ENCODE peak calls at places on chromosome 19, in nine cellular contexts. One of them, this sample, is unnamed.

GRCh38 chr19:51357952-51358351 is 8.2 kb downstream of the ETFB start:
- DNase-seq in fibroblast of villous mesenchyme: no peak
- DNase-seq in heart right ventricle: no peak
- DNase-seq in uterus: no peak
- DNase-seq in AG04450: no peak
- DNase-seq in hepatocyte: no peak
- DNase-seq in ovary: no peak
- DNase-seq in heart left ventricle: no peak
- DNase-seq in neural crest cell: no peak
- DNase-seq in this sample: no peak

GRCh38 chr19:495440-496332 is 600 bp upstream of the MADCAM1 start:
- DNase-seq in neural crest cell: peak; percentile 67
- DNase-seq in heart right ventricle: peak; percentile 11
- DNase-seq in fibroblast of villous mesenchyme: no peak
- DNase-seq in hepatocyte: peak; percentile 43
- DNase-seq in AG04450: no peak
- DNase-seq in uterus: no peak
- DNase-seq in ovary: no peak
- DNase-seq in heart left ventricle: peak; percentile 37
- DNase-seq in this sample: no peak

GRCh38 chr19:10262771-10263170 is 8.1 kb upstream of the ICAM1 start:
- DNase-seq in heart left ventricle: no peak
- DNase-seq in AG04450: no peak
- DNase-seq in neural crest cell: no peak
- DNase-seq in ovary: no peak
- DNase-seq in fibroblast of villous mesenchyme: no peak
- DNase-seq in heart right ventricle: no peak
- DNase-seq in hepatocyte: no peak
- DNase-seq in uterus: no peak
- DNase-seq in this sample: no peak

GRCh38 chr19:6694147-6694815 is 24.3 kb upstream of the TNFSF14 start:
- DNase-seq in heart left ventricle: no peak
- DNase-seq in hepatocyte: no peak
- DNase-seq in fibroblast of villous mesenchyme: no peak
- DNase-seq in neural crest cell: no peak
- DNase-seq in AG04450: no peak
- DNase-seq in uterus: no peak
- DNase-seq in ovary: no peak
- DNase-seq in heart right ventricle: no peak
- DNase-seq in this sample: no peak

GRCh38 chr19:48558018-48558684 is 6.2 kb downstream of the SULT2B1 start:
- DNase-seq in ovary: no peak
- DNase-seq in AG04450: no peak
- DNase-seq in hepatocyte: peak; percentile 93
- DNase-seq in neural crest cell: no peak
- DNase-seq in uterus: no peak
- DNase-seq in heart right ventricle: peak; percentile 21
- DNase-seq in heart left ventricle: no peak
- DNase-seq in fibroblast of villous mesenchyme: peak; percentile 77
- DNase-seq in this sample: no peak

GRCh38 chr19:17026706-17027427 is at the start of gene CPAMD8:
- DNase-seq in neural crest cell: no peak
- DNase-seq in ovary: no peak
- DNase-seq in fibroblast of villous mesenchyme: no peak
- DNase-seq in hepatocyte: peak; percentile 43
- DNase-seq in uterus: no peak
- DNase-seq in heart left ventricle: peak; percentile 63
- DNase-seq in heart right ventricle: peak; percentile 39
- DNase-seq in AG04450: no peak
- DNase-seq in this sample: peak; percentile 27

GRCh38 chr19:2269244-2270156 is 12.5 kb downstream of the PEAK3 start:
- DNase-seq in ovary: peak; percentile 98
- DNase-seq in hepatocyte: peak; percentile 98
- DNase-seq in fibroblast of villous mesenchyme: peak; percentile 97
- DNase-seq in heart right ventricle: peak; percentile 99
- DNase-seq in uterus: peak; percentile 99
- DNase-seq in neural crest cell: peak; percentile 99
- DNase-seq in AG04450: peak; percentile 89
- DNase-seq in heart left ventricle: peak; percentile 98
- DNase-seq in this sample: peak; percentile 99

GRCh38 chr19:49473868-49474544 is at the start of gene FLT3LG:
- DNase-seq in heart right ventricle: peak; percentile 82
- DNase-seq in fibroblast of villous mesenchyme: peak; percentile 85
- DNase-seq in heart left ventricle: peak; percentile 74
- DNase-seq in ovary: peak; percentile 77
- DNase-seq in AG04450: no peak
- DNase-seq in uterus: peak; percentile 80
- DNase-seq in hepatocyte: peak; percentile 85
- DNase-seq in neural crest cell: peak; percentile 61
- DNase-seq in this sample: peak; percentile 79

GRCh38 chr19:45117167-45117594 is 24.2 kb downstream of the PPP1R37 start:
- DNase-seq in heart right ventricle: no peak
- DNase-seq in neural crest cell: no peak
- DNase-seq in uterus: no peak
- DNase-seq in AG04450: no peak
- DNase-seq in ovary: no peak
- DNase-seq in heart left ventricle: no peak
- DNase-seq in hepatocyte: peak; percentile 46
- DNase-seq in fibroblast of villous mesenchyme: peak; percentile 46
- DNase-seq in this sample: no peak

GRCh38 chr19:41563847-41564514 is 12.0 kb upstream of the CEACAM21 start:
- DNase-seq in fibroblast of villous mesenchyme: no peak
- DNase-seq in AG04450: no peak
- DNase-seq in neural crest cell: no peak
- DNase-seq in hepatocyte: no peak
- DNase-seq in heart left ventricle: no peak
- DNase-seq in uterus: no peak
- DNase-seq in heart right ventricle: no peak
- DNase-seq in ovary: no peak
- DNase-seq in this sample: no peak

GRCh38 chr19:30856376-30856775 is 484.2 kb downstream of the ZNF536 start:
- DNase-seq in neural crest cell: no peak
- DNase-seq in heart right ventricle: no peak
- DNase-seq in uterus: no peak
- DNase-seq in ovary: no peak
- DNase-seq in heart left ventricle: no peak
- DNase-seq in fibroblast of villous mesenchyme: no peak
- DNase-seq in hepatocyte: no peak
- DNase-seq in AG04450: no peak
- DNase-seq in this sample: no peak

GRCh38 chr19:33522371-33522662 is 726 bp upstream of the PEPD start:
- DNase-seq in fibroblast of villous mesenchyme: no peak
- DNase-seq in hepatocyte: no peak
- DNase-seq in heart right ventricle: no peak
- DNase-seq in uterus: no peak
- DNase-seq in neural crest cell: no peak
- DNase-seq in heart left ventricle: no peak
- DNase-seq in AG04450: no peak
- DNase-seq in ovary: no peak
- DNase-seq in this sample: no peak

GRCh38 chr19:7795555-7796161 is 32.6 kb downstream of the CLEC4M start:
- DNase-seq in hepatocyte: no peak
- DNase-seq in heart left ventricle: no peak
- DNase-seq in heart right ventricle: no peak
- DNase-seq in AG04450: peak; percentile 2
- DNase-seq in uterus: no peak
- DNase-seq in neural crest cell: no peak
- DNase-seq in ovary: no peak
- DNase-seq in fibroblast of villous mesenchyme: no peak
- DNase-seq in this sample: no peak

GRCh38 chr19:927707-928401 is 2.0 kb downstream of the ARID3A start:
- DNase-seq in heart left ventricle: no peak
- DNase-seq in AG04450: no peak
- DNase-seq in uterus: peak; percentile 15
- DNase-seq in ovary: no peak
- DNase-seq in fibroblast of villous mesenchyme: peak; percentile 43
- DNase-seq in heart right ventricle: peak; percentile 14
- DNase-seq in hepatocyte: peak; percentile 77
- DNase-seq in neural crest cell: no peak
- DNase-seq in this sample: no peak

GRCh38 chr19:28393574-28394336 is 819.2 kb downstream of the UQCRFS1 start:
- DNase-seq in ovary: no peak
- DNase-seq in hepatocyte: no peak
- DNase-seq in fibroblast of villous mesenchyme: no peak
- DNase-seq in heart left ventricle: no peak
- DNase-seq in AG04450: no peak
- DNase-seq in neural crest cell: no peak
- DNase-seq in uterus: no peak
- DNase-seq in heart right ventricle: no peak
- DNase-seq in this sample: no peak

GRCh38 chr19:58059003-58059671 is at the start of gene ZNF135:
- DNase-seq in heart left ventricle: peak; percentile 94
- DNase-seq in ovary: peak; percentile 93
- DNase-seq in AG04450: peak; percentile 18
- DNase-seq in heart right ventricle: peak; percentile 94
- DNase-seq in fibroblast of villous mesenchyme: peak; percentile 78
- DNase-seq in neural crest cell: peak; percentile 70
- DNase-seq in hepatocyte: peak; percentile 95
- DNase-seq in uterus: peak; percentile 91
- DNase-seq in this sample: peak; percentile 93

GRCh38 chr19:29887498-29887897 is 54.5 kb upstream of the URI1 start:
- DNase-seq in heart right ventricle: no peak
- DNase-seq in ovary: peak; percentile 14
- DNase-seq in uterus: no peak
- DNase-seq in AG04450: no peak
- DNase-seq in neural crest cell: no peak
- DNase-seq in fibroblast of villous mesenchyme: no peak
- DNase-seq in hepatocyte: peak; percentile 51
- DNase-seq in heart left ventricle: no peak
- DNase-seq in this sample: no peak

GRCh38 chr19:3916033-3916432 is 16.8 kb upstream of the NMRK2 start:
- DNase-seq in hepatocyte: no peak
- DNase-seq in heart right ventricle: no peak
- DNase-seq in fibroblast of villous mesenchyme: no peak
- DNase-seq in heart left ventricle: no peak
- DNase-seq in neural crest cell: no peak
- DNase-seq in uterus: no peak
- DNase-seq in AG04450: no peak
- DNase-seq in ovary: no peak
- DNase-seq in this sample: no peak

GRCh38 chr19:30253581-30253996 is 118.6 kb upstream of the ZNF536 start:
- DNase-seq in heart left ventricle: no peak
- DNase-seq in uterus: no peak
- DNase-seq in ovary: no peak
- DNase-seq in neural crest cell: no peak
- DNase-seq in heart right ventricle: no peak
- DNase-seq in hepatocyte: peak; percentile 18
- DNase-seq in AG04450: no peak
- DNase-seq in fibroblast of villous mesenchyme: no peak
- DNase-seq in this sample: no peak

GRCh38 chr19:35141627-35142401 is 1.2 kb upstream of the FXYD7 start:
- DNase-seq in ovary: no peak
- DNase-seq in fibroblast of villous mesenchyme: no peak
- DNase-seq in neural crest cell: no peak
- DNase-seq in AG04450: no peak
- DNase-seq in hepatocyte: no peak
- DNase-seq in heart left ventricle: no peak
- DNase-seq in heart right ventricle: no peak
- DNase-seq in uterus: no peak
- DNase-seq in this sample: no peak

GRCh38 chr19:18368504-18369222 is 17.3 kb upstream of the GDF15 start:
- DNase-seq in ovary: no peak
- DNase-seq in hepatocyte: no peak
- DNase-seq in fibroblast of villous mesenchyme: no peak
- DNase-seq in neural crest cell: peak; percentile 29
- DNase-seq in heart left ventricle: no peak
- DNase-seq in heart right ventricle: no peak
- DNase-seq in uterus: no peak
- DNase-seq in AG04450: no peak
- DNase-seq in this sample: no peak

GRCh38 chr19:15328312-15328711 is 4.0 kb downstream of the BRD4 start:
- DNase-seq in ovary: no peak
- DNase-seq in neural crest cell: no peak
- DNase-seq in heart right ventricle: no peak
- DNase-seq in heart left ventricle: no peak
- DNase-seq in hepatocyte: no peak
- DNase-seq in AG04450: no peak
- DNase-seq in uterus: no peak
- DNase-seq in fibroblast of villous mesenchyme: no peak
- DNase-seq in this sample: no peak

DNA sequence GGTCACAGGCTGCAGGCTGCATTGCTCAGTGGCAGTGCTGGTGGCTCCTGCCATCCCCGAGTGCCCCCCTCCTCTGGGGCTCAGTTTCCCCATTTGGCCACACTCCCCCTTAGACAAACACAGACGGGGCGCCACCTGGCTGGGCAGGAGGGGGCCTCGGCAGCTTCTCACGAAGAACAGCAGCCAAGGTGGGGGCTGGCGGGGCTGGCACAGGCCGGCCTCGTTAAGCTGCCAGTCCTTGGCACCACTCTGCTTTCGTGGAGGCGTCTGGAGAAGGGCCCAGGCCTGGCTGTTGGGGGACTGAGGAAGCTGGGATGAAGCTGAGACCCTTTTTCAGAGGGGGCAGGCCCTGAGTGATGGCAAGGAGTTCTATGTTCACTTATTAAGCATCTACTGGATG is 3.7 kb upstream of the ZNRF4 start:
- DNase-seq in neural crest cell: no peak
- DNase-seq in fibroblast of villous mesenchyme: no peak
- DNase-seq in heart left ventricle: no peak
- DNase-seq in ovary: no peak
- DNase-seq in AG04450: no peak
- DNase-seq in heart right ventricle: no peak
- DNase-seq in hepatocyte: no peak
- DNase-seq in uterus: no peak
- DNase-seq in this sample: no peak
- TF ChIP-seq CTCF in neural crest cell: no peak
- TF ChIP-seq CTCF in fibroblast of villous mesenchyme: no peak
- TF ChIP-seq CTCF in heart left ventricle: no peak
- TF ChIP-seq CTCF in ovary: no peak
- TF ChIP-seq CTCF in AG04450: no peak
- TF ChIP-seq CTCF in heart right ventricle: no peak
- TF ChIP-seq CTCF in hepatocyte: no peak
- TF ChIP-seq CTCF in uterus: no peak
- TF ChIP-seq CTCF in this sample: no peak

GRCh38 chr19:13228561-13228960 is 78.3 kb downstream of the IER2 start:
- DNase-seq in neural crest cell: no peak
- DNase-seq in heart right ventricle: no peak
- DNase-seq in AG04450: no peak
- DNase-seq in fibroblast of villous mesenchyme: no peak
- DNase-seq in uterus: no peak
- DNase-seq in ovary: no peak
- DNase-seq in hepatocyte: no peak
- DNase-seq in heart left ventricle: no peak
- DNase-seq in this sample: no peak
- TF ChIP-seq CTCF in neural crest cell: no peak
- TF ChIP-seq CTCF in heart right ventricle: no peak
- TF ChIP-seq CTCF in AG04450: no peak
- TF ChIP-seq CTCF in fibroblast of villous mesenchyme: no peak
- TF ChIP-seq CTCF in uterus: no peak
- TF ChIP-seq CTCF in ovary: no peak
- TF ChIP-seq CTCF in hepatocyte: no peak
- TF ChIP-seq CTCF in heart left ventricle: no peak
- TF ChIP-seq CTCF in this sample: no peak

GRCh38 chr19:56315076-56315828 is 613 bp upstream of the ZSCAN5A start:
- DNase-seq in AG04450: peak; percentile 95
- DNase-seq in hepatocyte: peak; percentile 97
- DNase-seq in uterus: peak; percentile 96
- DNase-seq in heart right ventricle: peak; percentile 88
- DNase-seq in neural crest cell: peak; percentile 86
- DNase-seq in heart left ventricle: peak; percentile 95
- DNase-seq in ovary: peak; percentile 93
- DNase-seq in fibroblast of villous mesenchyme: peak; percentile 98
- DNase-seq in this sample: peak; percentile 93
- TF ChIP-seq CTCF in AG04450: no peak
- TF ChIP-seq CTCF in hepatocyte: no peak
- TF ChIP-seq CTCF in uterus: no peak
- TF ChIP-seq CTCF in heart right ventricle: no peak
- TF ChIP-seq CTCF in neural crest cell: no peak
- TF ChIP-seq CTCF in heart left ventricle: no peak
- TF ChIP-seq CTCF in ovary: no peak
- TF ChIP-seq CTCF in fibroblast of villous mesenchyme: no peak
- TF ChIP-seq CTCF in this sample: no peak

GRCh38 chr19:55099557-55100506 is 17.6 kb downstream of the PPP1R12C start:
- DNase-seq in ovary: no peak
- DNase-seq in uterus: peak; percentile 16
- DNase-seq in AG04450: no peak
- DNase-seq in neural crest cell: no peak
- DNase-seq in heart left ventricle: peak; percentile 52
- DNase-seq in heart right ventricle: peak; percentile 67
- DNase-seq in fibroblast of villous mesenchyme: no peak
- DNase-seq in hepatocyte: no peak
- DNase-seq in this sample: no peak
- TF ChIP-seq CTCF in ovary: no peak
- TF ChIP-seq CTCF in uterus: no peak
- TF ChIP-seq CTCF in AG04450: no peak
- TF ChIP-seq CTCF in neural crest cell: peak; percentile 31
- TF ChIP-seq CTCF in heart left ventricle: peak; percentile 13
- TF ChIP-seq CTCF in heart right ventricle: peak; percentile 27
- TF ChIP-seq CTCF in fibroblast of villous mesenchyme: peak; percentile 17
- TF ChIP-seq CTCF in hepatocyte: peak; percentile 11
- TF ChIP-seq CTCF in this sample: peak; percentile 32

This sample was measured in left ventricle myocardium inferior.